ENCODE peak calls at places on chromosome 6, in four cellular contexts. Q is spleen, X is H1, F is HL-60. O is an unnamed sample.

GRCh38 chr6:141484726-141485125 is 648.0 kb upstream of the GJE1 start:
- DNase-seq in Q (no peak), F (peak), X (no peak), O (no peak)

GRCh38 chr6:134230087-134230717 is 87.7 kb downstream of the SGK1 start:
- DNase-seq in Q (peak), F (peak), X (no peak), O (peak)

GRCh38 chr6:168650686-168651085 is 209.7 kb downstream of the SMOC2 start:
- DNase-seq in X (no peak), Q (no peak), F (no peak), O (peak)

GRCh38 chr6:69063401-69063800 is 428.3 kb downstream of the ADGRB3 start:
- DNase-seq in Q (no peak), F (no peak), X (no peak), O (no peak)

GRCh38 chr6:4950076-4950475 is 53.8 kb downstream of the RPP40 start:
- DNase-seq in Q (no peak), F (no peak), X (no peak), O (no peak)

GRCh38 chr6:120786682-120787081 is 547.6 kb downstream of the TBC1D32 start:
- DNase-seq in X (no peak), F (no peak), Q (no peak), O (peak)

GRCh38 chr6:145036236-145036635 is 699.1 kb downstream of the EPM2A start:
- DNase-seq in F (no peak), X (no peak), Q (no peak), O (no peak)

GRCh38 chr6:47817749-47818148 is 35.9 kb downstream of the OPN5 start:
- DNase-seq in X (no peak), Q (no peak), F (no peak), O (no peak)

DNA sequence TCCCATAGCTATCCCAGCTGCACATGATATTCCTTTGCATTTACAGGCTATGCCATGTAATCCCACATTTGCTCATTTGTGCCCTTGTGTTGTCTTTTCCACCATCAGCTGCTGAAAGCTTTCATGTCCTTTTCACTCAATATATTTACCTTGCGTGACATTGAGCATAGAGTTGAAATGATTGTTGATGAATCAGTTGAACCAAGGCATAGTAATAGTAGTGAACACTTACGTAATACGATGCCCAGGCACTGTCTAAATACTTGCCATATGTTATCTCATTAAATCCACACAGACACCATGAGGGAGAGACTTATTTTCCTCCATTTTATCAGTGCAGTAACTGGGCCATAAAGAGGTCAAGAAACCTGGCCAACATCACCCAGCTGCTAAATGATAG is 13.1 kb downstream of the RNF8 start:
- DNase-seq in X (no peak), Q (no peak), F (no peak), O (no peak)
- TF ChIP-seq POLR2AphosphoS5 in X (no peak), Q (no peak), F (no peak), O (no peak)

DNA sequence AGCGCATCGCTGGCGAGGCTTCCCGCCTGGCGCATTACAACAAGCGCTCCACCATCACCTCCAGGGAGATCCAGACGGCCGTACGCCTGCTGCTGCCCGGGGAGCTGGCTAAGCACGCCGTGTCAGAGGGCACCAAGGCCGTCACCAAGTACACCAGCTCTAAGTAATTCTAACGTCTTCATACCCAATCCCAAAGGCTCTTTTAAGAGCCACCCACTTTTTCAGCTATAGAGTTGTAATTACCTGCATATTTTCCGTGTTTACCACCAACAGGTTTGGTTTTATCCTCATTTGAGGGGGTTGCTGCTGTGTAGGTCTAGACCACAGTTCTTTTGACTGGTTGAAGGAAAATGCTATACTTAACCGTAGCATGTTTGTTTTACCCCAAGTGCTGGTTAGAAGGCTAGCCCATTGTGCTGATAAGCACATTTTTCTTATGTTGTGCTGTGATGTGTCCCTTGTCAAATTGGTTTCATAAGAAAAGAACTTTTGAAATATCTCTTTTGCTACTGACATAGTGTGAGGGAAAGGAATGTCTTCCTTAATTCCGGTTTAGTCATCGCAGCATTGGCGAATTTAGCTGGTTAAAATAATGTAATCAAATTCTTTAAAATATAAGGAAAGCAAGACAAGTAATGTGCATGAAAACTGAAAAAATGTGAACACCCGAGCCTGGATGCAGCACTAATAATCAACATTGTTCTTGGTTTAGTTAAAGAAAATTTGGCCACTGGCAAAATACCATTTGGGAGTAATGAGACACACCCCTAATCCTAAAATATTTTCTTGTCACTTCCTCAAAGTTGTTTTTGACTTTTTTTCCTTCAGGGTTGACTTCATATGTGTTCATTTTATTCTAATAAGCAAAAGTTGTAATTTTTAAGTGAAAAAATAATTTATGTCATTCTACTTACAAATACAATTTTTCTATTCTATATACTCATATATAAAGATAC is 112.8 kb downstream of the HFE start:
- DNase-seq in X (no peak), Q (no peak), F (no peak), O (peak)
- TF ChIP-seq POLR2AphosphoS5 in X (peak), Q (peak), F (peak), O (no peak)

GRCh38 chr6:57252137-57252536 is 30.0 kb upstream of the RAB23 start:
- DNase-seq in X (no peak), F (no peak), Q (no peak), O (no peak)
- TF ChIP-seq POLR2AphosphoS5 in X (no peak), F (no peak), Q (no peak), O (no peak)

GRCh38 chr6:53302678-53303360 is 45.9 kb downstream of the ELOVL5 start:
- DNase-seq in Q (no peak), X (no peak), F (no peak), O (no peak)

GRCh38 chr6:53301801-53302537 is 46.8 kb downstream of the ELOVL5 start:
- DNase-seq in F (no peak), X (no peak), Q (no peak), O (no peak)

GRCh38 chr6:53297004-53297403 is 51.7 kb downstream of the ELOVL5 start:
- DNase-seq in X (no peak), F (no peak), Q (no peak), O (no peak)

GRCh38 chr6:53299331-53299835 is 49.4 kb downstream of the ELOVL5 start:
- DNase-seq in X (no peak), F (no peak), Q (no peak), O (no peak)

GRCh38 chr6:53300656-53301551 is 47.8 kb downstream of the ELOVL5 start:
- DNase-seq in X (no peak), Q (peak), F (no peak), O (no peak)
- TF ChIP-seq POLR2AphosphoS5 in X (peak), Q (no peak), F (no peak), O (no peak)

GRCh38 chr6:15243994-15244604 is 1.8 kb upstream of the JARID2 start:
- DNase-seq in F (no peak), X (peak), Q (peak), O (no peak)

GRCh38 chr6:15245361-15246216 is at the start of gene JARID2:
- DNase-seq in Q (peak), F (peak), X (peak), O (peak)

GRCh38 chr6:15242937-15243614 is 2.8 kb upstream of the JARID2 start:
- DNase-seq in F (no peak), X (no peak), Q (peak), O (no peak)

GRCh38 chr6:15246217-15247211 is 645 bp downstream of the JARID2 start:
- DNase-seq in Q (peak), X (no peak), F (no peak), O (no peak)

GRCh38 chr6:15244605-15245360 is 1.1 kb upstream of the JARID2 start:
- DNase-seq in F (no peak), Q (peak), X (peak), O (peak)
- TF ChIP-seq POLR2AphosphoS5 in F (peak), Q (peak), X (no peak), O (no peak)

DNA sequence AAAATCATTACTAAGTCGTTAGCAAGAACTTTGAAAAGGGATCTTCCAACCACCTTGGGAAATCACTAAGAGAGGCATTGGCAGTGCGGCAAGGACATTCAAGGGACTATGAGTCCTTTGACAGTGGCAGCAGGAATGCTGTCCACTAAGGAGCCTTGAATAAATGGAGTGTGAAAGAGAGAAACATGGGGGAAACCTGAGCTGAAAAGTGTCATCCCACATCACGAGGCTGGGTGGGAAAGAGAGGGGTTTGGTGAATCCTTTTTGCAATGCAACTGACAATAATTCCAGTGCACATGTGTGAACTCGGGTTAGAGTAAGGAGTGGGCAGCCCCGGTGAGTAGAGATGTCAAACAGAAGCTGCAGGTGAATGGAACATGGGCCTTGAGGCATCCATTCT is 35.3 kb upstream of the CD83 start:
- DNase-seq in Q (no peak), X (no peak), F (no peak), O (no peak)
- TF ChIP-seq POLR2AphosphoS5 in Q (no peak), X (no peak), F (no peak), O (no peak)

GRCh38 chr6:43146709-43147108 is 24.4 kb upstream of the SRF start:
- DNase-seq in F (no peak), Q (no peak), X (no peak), O (no peak)

GRCh38 chr6:43147289-43147688 is 23.8 kb upstream of the SRF start:
- DNase-seq in X (no peak), F (no peak), Q (no peak), O (no peak)

GRCh38 chr6:43146228-43146627 is 24.8 kb upstream of the SRF start:
- DNase-seq in Q (no peak), F (no peak), X (no peak), O (no peak)

GRCh38 chr6:43149260-43149659 is 21.8 kb upstream of the SRF start:
- DNase-seq in F (no peak), Q (no peak), X (no peak), O (no peak)

DNA sequence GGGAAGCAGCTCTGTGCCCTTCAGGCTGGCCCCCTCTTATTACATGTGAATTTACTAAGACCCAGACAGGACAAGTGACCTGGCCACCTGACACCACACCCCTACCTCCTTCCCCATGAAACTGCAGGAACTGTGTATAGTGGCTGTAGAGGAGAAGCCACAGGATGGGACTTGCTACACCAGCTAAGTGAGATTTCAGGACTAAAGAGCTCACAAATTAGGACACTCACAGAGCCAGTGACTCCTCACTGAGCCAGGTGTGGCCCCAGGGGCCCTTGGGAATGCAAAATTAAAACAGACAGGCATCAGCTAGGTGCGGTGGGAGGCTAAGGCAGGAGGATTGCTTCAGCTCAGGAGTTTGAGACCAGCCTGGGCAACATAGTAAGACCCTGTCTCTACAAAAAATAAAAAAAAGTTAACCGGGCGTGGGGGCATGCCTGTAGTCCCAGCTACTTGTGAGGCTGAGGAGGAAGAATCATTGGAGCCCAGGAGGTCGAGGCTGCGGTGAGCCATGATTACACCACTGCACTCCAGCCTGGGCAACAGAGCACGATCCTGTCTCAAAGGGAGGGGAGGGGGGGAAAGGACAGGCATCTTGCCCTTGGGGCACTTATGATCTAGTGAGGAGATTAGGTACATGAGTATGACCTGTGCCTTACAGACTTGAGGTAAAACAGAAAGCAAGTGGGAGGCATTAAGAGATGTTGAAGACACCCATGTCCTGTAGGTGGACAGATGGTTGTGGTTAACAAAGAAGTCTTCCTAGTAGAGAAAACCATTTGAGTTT is 23.2 kb upstream of the SRF start:
- DNase-seq in Q (no peak), X (no peak), F (no peak), O (no peak)
- TF ChIP-seq POLR2AphosphoS5 in Q (no peak), X (no peak), F (no peak), O (no peak)

GRCh38 chr6:46357591-46357990 is 133.7 kb downstream of the RCAN2 start:
- DNase-seq in X (no peak), F (no peak), Q (no peak), O (no peak)
- TF ChIP-seq POLR2AphosphoS5 in X (no peak), F (no peak), Q (no peak), O (no peak)